ENCODE peak calls at places on chromosomes 5 and 9, in six cellular contexts. One of them, this sample, is unnamed. For H3K4me1, the result is how much of the 10 kb centered on the place peaks cover.

GRCh38 chr9:68963416-68963815 is 50.5 kb downstream of the PRKACG start:
- DNase-seq in CD8-positive, alpha-beta T cell: no peak
- DNase-seq in endodermal cell: no peak
- DNase-seq in lower lobe of right lung: no peak
- DNase-seq in psoas muscle: no peak
- DNase-seq in right atrium auricular region: no peak
- DNase-seq in this sample: no peak

GRCh38 chr5:32754251-32754650 is 43.1 kb downstream of the NPR3 start:
- DNase-seq in endodermal cell: no peak
- DNase-seq in psoas muscle: no peak
- DNase-seq in lower lobe of right lung: no peak
- DNase-seq in right atrium auricular region: no peak
- DNase-seq in CD8-positive, alpha-beta T cell: no peak
- DNase-seq in this sample: no peak

GRCh38 chr9:130445268-130445983 is 665 bp downstream of the ASS1 start:
- DNase-seq in lower lobe of right lung: peak
- DNase-seq in psoas muscle: peak
- DNase-seq in CD8-positive, alpha-beta T cell: no peak
- DNase-seq in endodermal cell: peak
- DNase-seq in right atrium auricular region: peak
- DNase-seq in this sample: peak

GRCh38 chr5:31226651-31227050 is 33.2 kb downstream of the CDH6 start:
- DNase-seq in right atrium auricular region: no peak
- DNase-seq in endodermal cell: no peak
- DNase-seq in psoas muscle: no peak
- DNase-seq in CD8-positive, alpha-beta T cell: no peak
- DNase-seq in lower lobe of right lung: no peak
- DNase-seq in this sample: no peak

GRCh38 chr9:112299514-112299913 is 33.9 kb downstream of the PTBP3 start:
- DNase-seq in CD8-positive, alpha-beta T cell: no peak
- DNase-seq in lower lobe of right lung: no peak
- DNase-seq in endodermal cell: no peak
- DNase-seq in psoas muscle: no peak
- DNase-seq in right atrium auricular region: no peak
- DNase-seq in this sample: no peak

GRCh38 chr9:758147-758546 is 83.3 kb upstream of the DMRT1 start:
- DNase-seq in CD8-positive, alpha-beta T cell: no peak
- DNase-seq in endodermal cell: no peak
- DNase-seq in lower lobe of right lung: no peak
- DNase-seq in right atrium auricular region: peak
- DNase-seq in psoas muscle: no peak
- DNase-seq in this sample: no peak

GRCh38 chr5:114360362-114360761 is 1.5 kb upstream of the KCNN2 start:
- DNase-seq in right atrium auricular region: no peak
- DNase-seq in lower lobe of right lung: no peak
- DNase-seq in CD8-positive, alpha-beta T cell: no peak
- DNase-seq in endodermal cell: no peak
- DNase-seq in psoas muscle: no peak
- DNase-seq in this sample: no peak

GRCh38 chr5:36242534-36243144 is 914 bp upstream of the NADK2 start:
- DNase-seq in psoas muscle: no peak
- DNase-seq in CD8-positive, alpha-beta T cell: no peak
- DNase-seq in right atrium auricular region: no peak
- DNase-seq in endodermal cell: no peak
- DNase-seq in lower lobe of right lung: no peak
- DNase-seq in this sample: no peak

GRCh38 chr5:110053205-110053604 is 363.5 kb downstream of the MAN2A1 start:
- DNase-seq in psoas muscle: no peak
- DNase-seq in CD8-positive, alpha-beta T cell: no peak
- DNase-seq in endodermal cell: no peak
- DNase-seq in right atrium auricular region: no peak
- DNase-seq in lower lobe of right lung: no peak
- DNase-seq in this sample: no peak

GRCh38 chr5:134525687-134526482 is 415 bp downstream of the JADE2 start:
- DNase-seq in lower lobe of right lung: peak
- DNase-seq in endodermal cell: peak
- DNase-seq in right atrium auricular region: peak
- DNase-seq in psoas muscle: peak
- DNase-seq in CD8-positive, alpha-beta T cell: peak
- DNase-seq in this sample: peak

GRCh38 chr9:16869961-16870605 is 387 bp downstream of the BNC2 start:
- DNase-seq in lower lobe of right lung: no peak
- DNase-seq in right atrium auricular region: no peak
- DNase-seq in endodermal cell: peak
- DNase-seq in psoas muscle: no peak
- DNase-seq in CD8-positive, alpha-beta T cell: no peak
- DNase-seq in this sample: no peak

GRCh38 chr5:111859533-111860270 is 102.7 kb upstream of the NREP start:
- DNase-seq in lower lobe of right lung: no peak
- DNase-seq in psoas muscle: no peak
- DNase-seq in right atrium auricular region: no peak
- DNase-seq in endodermal cell: no peak
- DNase-seq in CD8-positive, alpha-beta T cell: no peak
- DNase-seq in this sample: no peak

GRCh38 chr5:79255786-79256557 is 20.0 kb downstream of the JMY start:
- DNase-seq in endodermal cell: peak
- DNase-seq in right atrium auricular region: no peak
- DNase-seq in psoas muscle: no peak
- DNase-seq in lower lobe of right lung: no peak
- DNase-seq in CD8-positive, alpha-beta T cell: no peak
- DNase-seq in this sample: no peak

GRCh38 chr9:93256878-93257807 is 73.2 kb downstream of the WNK2 start:
- DNase-seq in psoas muscle: peak
- DNase-seq in CD8-positive, alpha-beta T cell: peak
- DNase-seq in endodermal cell: peak
- DNase-seq in lower lobe of right lung: peak
- DNase-seq in right atrium auricular region: no peak
- DNase-seq in this sample: peak

GRCh38 chr5:66234241-66234640 is 90.1 kb downstream of the SREK1 start:
- DNase-seq in lower lobe of right lung: no peak
- DNase-seq in right atrium auricular region: no peak
- DNase-seq in endodermal cell: no peak
- DNase-seq in psoas muscle: no peak
- DNase-seq in CD8-positive, alpha-beta T cell: no peak
- DNase-seq in this sample: no peak

GRCh38 chr5:66241136-66241825 is 97.2 kb downstream of the SREK1 start:
- DNase-seq in CD8-positive, alpha-beta T cell: no peak
- DNase-seq in lower lobe of right lung: no peak
- DNase-seq in psoas muscle: no peak
- DNase-seq in right atrium auricular region: no peak
- DNase-seq in endodermal cell: no peak
- DNase-seq in this sample: no peak

GRCh38 chr5:66242050-66242449 is 98.0 kb downstream of the SREK1 start:
- DNase-seq in CD8-positive, alpha-beta T cell: no peak
- DNase-seq in right atrium auricular region: no peak
- DNase-seq in psoas muscle: no peak
- DNase-seq in lower lobe of right lung: no peak
- DNase-seq in endodermal cell: no peak
- DNase-seq in this sample: no peak

GRCh38 chr5:66238435-66238834 is 94.3 kb downstream of the SREK1 start:
- DNase-seq in endodermal cell: no peak
- DNase-seq in CD8-positive, alpha-beta T cell: no peak
- DNase-seq in lower lobe of right lung: no peak
- DNase-seq in right atrium auricular region: no peak
- DNase-seq in psoas muscle: no peak
- DNase-seq in this sample: no peak

DNA sequence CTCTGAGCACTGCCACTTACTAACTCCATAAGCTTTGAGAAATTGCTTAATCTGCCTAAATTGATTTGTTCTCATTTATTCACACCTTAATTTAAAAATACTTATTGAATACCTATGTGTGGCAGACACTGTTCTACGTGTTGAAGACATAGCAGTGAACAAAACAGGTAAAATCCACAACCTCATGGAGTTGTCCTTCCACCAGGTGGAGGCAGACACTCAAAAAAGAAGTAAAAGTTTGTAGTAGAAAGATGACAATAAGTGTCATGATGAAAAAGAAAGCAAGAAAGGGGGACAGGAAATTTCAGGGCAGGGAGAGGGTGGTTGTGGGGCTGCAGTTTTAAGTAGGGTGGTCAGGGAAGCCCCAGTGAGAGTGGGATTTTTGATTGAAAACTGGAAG is 94.9 kb downstream of the SREK1 start:
- DNase-seq in lower lobe of right lung: no peak
- DNase-seq in psoas muscle: no peak
- DNase-seq in CD8-positive, alpha-beta T cell: no peak
- DNase-seq in right atrium auricular region: no peak
- DNase-seq in endodermal cell: no peak
- DNase-seq in this sample: no peak
- TF ChIP-seq CTCF in lower lobe of right lung: no peak
- TF ChIP-seq CTCF in psoas muscle: no peak
- TF ChIP-seq CTCF in CD8-positive, alpha-beta T cell: no peak
- TF ChIP-seq CTCF in right atrium auricular region: peak
- TF ChIP-seq CTCF in endodermal cell: peak
- TF ChIP-seq CTCF in this sample: no peak

DNA sequence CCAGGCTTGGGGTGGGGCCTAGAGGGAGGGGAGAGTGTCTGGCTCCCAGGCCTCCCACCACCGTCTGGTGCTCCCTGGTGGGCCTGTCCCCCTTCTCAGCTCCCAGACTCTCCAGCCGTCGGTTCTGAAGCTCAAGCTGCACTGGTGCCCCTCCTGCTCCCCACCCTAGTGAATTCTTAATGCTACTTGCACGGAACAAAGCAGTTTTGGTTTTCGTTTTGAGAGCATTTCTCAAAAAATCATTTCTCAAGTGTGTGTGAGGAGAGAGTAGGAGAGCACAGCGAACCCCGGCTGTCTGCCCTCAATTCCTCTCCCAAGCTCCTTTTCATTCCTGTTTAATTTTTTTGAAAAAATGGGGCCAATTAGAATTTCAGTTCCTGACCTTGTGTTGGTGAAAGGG is 6.7 kb upstream of the IER5L start:
- DNase-seq in right atrium auricular region: no peak
- DNase-seq in CD8-positive, alpha-beta T cell: no peak
- DNase-seq in endodermal cell: no peak
- DNase-seq in lower lobe of right lung: no peak
- DNase-seq in psoas muscle: no peak
- DNase-seq in this sample: no peak
- H3K4me1 ChIP-seq in right atrium auricular region: under half
- H3K4me1 ChIP-seq in CD8-positive, alpha-beta T cell: under half
- H3K4me1 ChIP-seq in endodermal cell: under half
- H3K4me1 ChIP-seq in lower lobe of right lung: under half
- H3K4me1 ChIP-seq in psoas muscle: under half
- H3K4me1 ChIP-seq in this sample: under half

GRCh38 chr9:128067898-128068655 is at the start of gene SLC25A25:
- DNase-seq in endodermal cell: peak
- DNase-seq in CD8-positive, alpha-beta T cell: peak
- DNase-seq in lower lobe of right lung: peak
- DNase-seq in psoas muscle: peak
- DNase-seq in right atrium auricular region: peak
- DNase-seq in this sample: peak
- TF ChIP-seq CTCF in endodermal cell: no peak
- TF ChIP-seq CTCF in CD8-positive, alpha-beta T cell: no peak
- TF ChIP-seq CTCF in lower lobe of right lung: no peak
- TF ChIP-seq CTCF in psoas muscle: no peak
- TF ChIP-seq CTCF in right atrium auricular region: no peak
- TF ChIP-seq CTCF in this sample: no peak

GRCh38 chr9:134369416-134370212 is 43.4 kb downstream of the RXRA start:
- DNase-seq in right atrium auricular region: no peak
- DNase-seq in endodermal cell: no peak
- DNase-seq in psoas muscle: no peak
- DNase-seq in CD8-positive, alpha-beta T cell: no peak
- DNase-seq in lower lobe of right lung: no peak
- DNase-seq in this sample: no peak

GRCh38 chr9:134371731-134372130 is 45.5 kb downstream of the RXRA start:
- DNase-seq in CD8-positive, alpha-beta T cell: no peak
- DNase-seq in psoas muscle: peak
- DNase-seq in endodermal cell: no peak
- DNase-seq in right atrium auricular region: peak
- DNase-seq in lower lobe of right lung: peak
- DNase-seq in this sample: peak

GRCh38 chr9:134368571-134368970 is 42.3 kb downstream of the RXRA start:
- DNase-seq in psoas muscle: no peak
- DNase-seq in endodermal cell: no peak
- DNase-seq in right atrium auricular region: no peak
- DNase-seq in lower lobe of right lung: no peak
- DNase-seq in CD8-positive, alpha-beta T cell: no peak
- DNase-seq in this sample: no peak

GRCh38 chr9:134370638-134371037 is 44.4 kb downstream of the RXRA start:
- DNase-seq in psoas muscle: no peak
- DNase-seq in right atrium auricular region: no peak
- DNase-seq in endodermal cell: no peak
- DNase-seq in CD8-positive, alpha-beta T cell: no peak
- DNase-seq in lower lobe of right lung: no peak
- DNase-seq in this sample: no peak

DNA sequence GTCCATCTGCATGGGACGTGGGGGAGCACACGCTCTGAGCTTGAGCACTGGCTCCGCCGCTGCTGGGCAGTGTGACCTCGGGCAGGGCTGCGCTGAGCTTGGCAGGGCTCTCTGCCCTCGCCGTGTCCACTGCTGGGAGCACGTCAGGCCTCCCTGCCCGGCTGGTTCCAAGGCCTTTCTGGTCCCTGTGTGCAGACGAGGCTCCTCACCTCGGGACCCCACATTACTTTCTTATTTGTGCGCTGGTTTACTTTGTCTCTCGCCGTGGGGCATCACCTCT is 43.9 kb downstream of the RXRA start:
- DNase-seq in psoas muscle: peak
- DNase-seq in right atrium auricular region: no peak
- DNase-seq in lower lobe of right lung: no peak
- DNase-seq in endodermal cell: no peak
- DNase-seq in CD8-positive, alpha-beta T cell: no peak
- DNase-seq in this sample: no peak
- H3K4me1 ChIP-seq in psoas muscle: half or more
- H3K4me1 ChIP-seq in right atrium auricular region: half or more
- H3K4me1 ChIP-seq in lower lobe of right lung: half or more
- H3K4me1 ChIP-seq in endodermal cell: under half
- H3K4me1 ChIP-seq in CD8-positive, alpha-beta T cell: under half
- H3K4me1 ChIP-seq in this sample: under half

DNA sequence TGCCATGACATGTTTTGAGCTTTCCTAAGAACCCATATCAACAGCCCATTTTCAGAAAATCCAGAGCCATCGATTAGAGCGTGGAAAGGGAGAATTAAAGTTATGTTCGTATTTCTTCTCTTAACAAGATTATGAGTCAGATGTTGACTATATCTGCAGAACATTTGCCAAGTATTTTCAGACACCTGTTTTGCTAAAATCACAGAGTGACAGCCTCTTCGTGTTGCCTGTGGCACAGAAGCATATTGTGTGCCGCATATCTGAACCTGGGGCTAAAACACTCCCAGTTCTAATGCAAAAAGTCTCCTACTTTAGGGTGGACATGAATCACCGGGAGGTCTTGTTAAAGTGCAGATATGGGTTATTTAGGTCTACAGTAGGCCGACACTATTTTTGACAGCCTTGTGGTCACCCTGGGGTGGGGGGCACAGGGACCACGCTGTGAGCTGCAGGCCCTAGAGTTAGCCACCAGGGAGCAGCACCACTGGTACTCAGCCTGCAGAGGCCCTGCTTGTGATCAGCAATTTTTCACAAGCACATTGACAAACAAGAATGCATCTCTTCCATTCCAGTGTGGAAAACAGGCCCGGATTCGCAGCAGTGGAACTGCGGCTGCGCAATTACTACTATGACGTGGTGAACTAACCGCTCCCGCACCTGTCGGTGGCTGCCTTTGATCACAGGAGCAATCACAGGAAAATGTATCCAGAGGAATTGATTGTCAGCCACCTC is 93.5 kb downstream of the SYK start:
- DNase-seq in lower lobe of right lung: no peak
- DNase-seq in CD8-positive, alpha-beta T cell: no peak
- DNase-seq in right atrium auricular region: no peak
- DNase-seq in psoas muscle: no peak
- DNase-seq in endodermal cell: peak
- DNase-seq in this sample: no peak
- TF ChIP-seq CTCF in lower lobe of right lung: peak
- TF ChIP-seq CTCF in CD8-positive, alpha-beta T cell: peak
- TF ChIP-seq CTCF in right atrium auricular region: peak
- TF ChIP-seq CTCF in psoas muscle: peak
- TF ChIP-seq CTCF in endodermal cell: peak
- TF ChIP-seq CTCF in this sample: peak